ENCODE peak calls at places on chromosomes 5 and 9, in six cellular contexts. Y, J, W, O, P and V are unnamed samples.

GRCh38 chr5:178247481-178248456 is 15.2 kb upstream of the PHYKPL start:
- DNase-seq in W (no peak), Y (no peak), J (no peak), P (no peak), O (peak; percentile 78), V (no peak)

GRCh38 chr9:138071292-138071691 is 193.7 kb downstream of the CACNA1B start:
- DNase-seq in W (no peak), P (no peak), Y (no peak), O (no peak), J (no peak), V (no peak)

GRCh38 chr9:76667521-76667957 is 96.7 kb upstream of the PCA3 start:
- DNase-seq in J (no peak), W (peak; percentile 71), P (no peak), O (no peak), Y (peak; percentile 74), V (peak; percentile 54)

GRCh38 chr9:14277202-14277601 is 36.7 kb downstream of the NFIB start:
- DNase-seq in O (no peak), P (no peak), Y (peak; percentile 86), J (no peak), W (peak; percentile 76), V (peak; percentile 64)

GRCh38 chr9:18632624-18633407 is 158.9 kb downstream of the ADAMTSL1 start:
- DNase-seq in O (no peak), J (no peak), W (peak; percentile 94), P (no peak), Y (peak; percentile 78), V (peak; percentile 92)

GRCh38 chr5:93355691-93356090 is 225.3 kb downstream of the NR2F1-AS1 start:
- DNase-seq in W (no peak), Y (no peak), P (no peak), J (no peak), O (no peak), V (no peak)

GRCh38 chr9:126049896-126050604 is 276.6 kb upstream of the MVB12B start:
- DNase-seq in P (no peak), J (no peak), Y (no peak), O (no peak), W (no peak), V (no peak)

GRCh38 chr9:114824130-114824529 is 18.3 kb upstream of the TNFSF15 start:
- DNase-seq in P (no peak), W (peak; percentile 81), Y (peak; percentile 80), O (no peak), J (no peak), V (peak; percentile 45)

GRCh38 chr9:114288233-114289051 is 34.5 kb upstream of the ORM1 start:
- DNase-seq in O (no peak), P (no peak), J (no peak), W (peak; percentile 33), Y (peak; percentile 78), V (peak; percentile 52)

GRCh38 chr5:39080597-39081204 is 6.5 kb upstream of the RICTOR start:
- DNase-seq in J (no peak), Y (peak; percentile 80), O (peak; percentile 39), W (peak; percentile 85), P (peak; percentile 40), V (peak; percentile 63)

GRCh38 chr9:132003904-132004303 is 75.8 kb downstream of the MED27 start:
- DNase-seq in Y (no peak), O (no peak), J (no peak), W (no peak), P (peak; percentile 47), V (no peak)

GRCh38 chr9:133862585-133863041 is 124.5 kb upstream of the SARDH start:
- DNase-seq in P (no peak), O (no peak), Y (no peak), J (no peak), W (no peak), V (no peak)

GRCh38 chr9:65411901-65412300 is 126.9 kb upstream of the FOXD4L5 start:
- DNase-seq in P (no peak), O (no peak), J (no peak), W (no peak), Y (no peak), V (no peak)

GRCh38 chr5:175861337-175862130 is 9.8 kb upstream of the CPLX2 start:
- DNase-seq in Y (no peak), W (no peak), O (no peak), P (no peak), J (no peak), V (no peak)

GRCh38 chr5:138491284-138491648 is 26.0 kb downstream of the EGR1 start:
- DNase-seq in W (no peak), O (no peak), J (no peak), Y (no peak), P (no peak), V (no peak)

GRCh38 chr9:18947772-18948391 is 85.1 kb downstream of the SAXO1 start:
- DNase-seq in Y (no peak), O (no peak), W (no peak), J (no peak), P (no peak), V (no peak)

GRCh38 chr9:129336601-129337286 is 158.7 kb upstream of the IER5L start:
- DNase-seq in P (no peak), J (peak; percentile 14), O (peak; percentile 60), Y (peak; percentile 82), W (peak; percentile 81), V (peak; percentile 80)

GRCh38 chr5:153998768-153999167 is 39.9 kb downstream of the FAM114A2 start:
- DNase-seq in Y (no peak), J (no peak), P (no peak), O (no peak), W (no peak), V (no peak)

GRCh38 chr5:9347541-9348295 is 198.2 kb downstream of the SEMA5A start:
- DNase-seq in P (no peak), J (no peak), W (no peak), Y (no peak), O (no peak), V (no peak)

DNA sequence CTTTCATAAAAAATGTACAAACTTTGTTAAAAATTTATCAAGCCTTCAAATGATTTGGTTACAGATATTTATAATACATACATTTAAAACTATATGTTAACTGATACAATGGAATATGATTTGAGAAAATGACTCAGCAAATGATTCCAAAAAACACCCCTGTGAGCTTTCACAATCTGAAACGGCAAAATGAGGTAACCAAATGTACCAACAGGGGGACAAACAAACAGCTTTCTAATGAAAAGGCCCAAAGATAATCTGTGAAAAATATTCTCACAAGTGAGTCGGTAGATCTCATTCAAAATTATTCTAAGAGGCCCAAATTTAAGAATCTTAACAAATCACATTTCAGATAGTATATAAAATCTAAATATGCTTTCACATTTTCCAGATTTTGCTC is 63.6 kb downstream of the RNF38 start:
- DNase-seq in P (no peak), J (no peak), W (no peak), O (no peak), Y (no peak), V (no peak)
- TF ChIP-seq CTCF in P (no peak), J (no peak), W (no peak), O (no peak), Y (no peak), V (no peak)

GRCh38 chr9:34664281-34665108 is 2.0 kb upstream of the CCL27 start:
- DNase-seq in O (peak; percentile 91), Y (peak; percentile 84), W (peak; percentile 77), P (peak; percentile 68), J (peak; percentile 73), V (peak; percentile 66)
- TF ChIP-seq CTCF in O (peak; percentile 83), Y (peak; percentile 100), W (peak; percentile 99), P (peak; percentile 92), J (peak; percentile 74), V (peak; percentile 94)

DNA sequence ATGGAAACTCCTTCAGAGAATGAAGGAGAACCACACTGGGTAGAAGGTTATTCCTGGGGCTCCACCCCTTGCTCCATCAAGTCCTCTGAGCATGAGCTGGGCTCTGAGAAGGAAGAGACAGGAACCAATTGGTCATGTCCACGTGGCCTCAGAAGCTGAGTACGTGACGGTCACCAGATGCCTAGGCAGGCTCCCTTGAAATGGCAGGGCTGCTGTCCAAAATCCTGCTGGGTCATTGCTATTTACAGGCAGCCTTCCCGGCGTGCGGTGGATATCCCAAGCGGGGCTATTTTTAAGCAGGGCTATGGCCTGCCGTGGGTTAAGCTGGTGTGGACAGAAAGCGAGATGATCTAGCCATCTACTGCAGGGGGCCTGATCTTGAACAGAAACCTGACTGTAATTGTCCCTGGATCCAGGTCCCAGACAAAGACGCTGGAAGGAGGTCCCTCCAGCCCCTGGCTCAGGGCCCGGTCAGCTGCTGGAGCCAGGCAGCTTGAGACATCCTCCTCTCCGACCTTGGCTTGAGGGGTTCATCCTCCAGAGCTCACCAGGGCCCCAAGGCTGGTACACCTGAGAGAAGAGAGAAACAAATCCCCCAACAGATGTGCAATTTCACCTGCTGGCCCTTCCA is 558 bp upstream of the CKMT2 start:
- DNase-seq in W (peak; percentile 65), O (no peak), Y (peak; percentile 59), P (no peak), J (no peak), V (peak; percentile 55)
- TF ChIP-seq CTCF in W (no peak), O (no peak), Y (no peak), P (no peak), J (no peak), V (no peak)

DNA sequence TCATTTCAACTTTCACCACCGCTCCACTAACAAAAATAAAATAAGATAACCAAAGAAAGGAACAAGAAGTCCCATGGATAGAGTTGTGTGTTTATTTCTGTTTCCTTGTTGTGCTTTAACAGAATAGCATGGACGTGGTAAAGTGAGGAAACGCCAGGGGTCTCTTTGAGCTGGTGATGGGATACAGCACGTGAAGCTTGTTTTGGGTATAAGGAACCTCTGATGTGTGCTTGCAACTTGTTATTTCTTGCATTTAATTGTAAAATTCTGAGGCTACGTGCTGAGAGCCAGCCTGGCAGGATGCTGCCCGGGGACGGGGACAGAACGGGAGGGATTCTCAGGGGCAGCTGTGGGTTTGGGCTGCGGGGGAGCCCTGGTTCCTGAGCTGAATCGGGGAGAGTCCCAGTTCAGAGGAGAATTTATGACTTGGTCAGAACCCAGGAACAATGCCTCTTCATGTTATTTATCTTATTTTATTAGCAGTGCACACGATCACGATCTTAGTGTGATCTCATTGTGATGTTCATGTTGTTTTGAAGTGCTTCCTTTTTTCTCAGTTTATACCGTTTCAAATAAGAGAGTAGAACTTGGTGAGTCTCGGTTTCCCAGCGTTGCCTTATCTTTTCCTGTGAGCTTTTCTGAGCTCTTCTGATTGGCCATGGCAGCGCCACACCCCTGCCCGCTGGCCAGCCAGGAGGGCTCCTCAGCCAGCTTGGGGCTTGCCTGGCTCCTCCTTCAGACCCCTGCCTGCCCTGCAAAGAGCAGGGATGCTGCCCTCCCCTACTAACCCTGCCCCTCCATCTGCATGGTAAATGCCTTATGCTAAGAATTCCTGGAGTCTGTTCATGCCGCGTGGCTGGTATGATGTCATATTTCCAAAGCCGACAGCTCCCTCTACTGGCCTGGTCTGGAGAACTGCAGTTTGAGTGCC is 63.6 kb downstream of the ANKRD33B start:
- DNase-seq in O (peak; percentile 82), Y (peak; percentile 95), J (peak; percentile 76), W (peak; percentile 99), P (peak; percentile 79), V (peak; percentile 98)
- TF ChIP-seq CTCF in O (peak; percentile 80), Y (peak; percentile 96), J (peak; percentile 83), W (peak; percentile 85), P (peak; percentile 93), V (peak; percentile 84)

DNA sequence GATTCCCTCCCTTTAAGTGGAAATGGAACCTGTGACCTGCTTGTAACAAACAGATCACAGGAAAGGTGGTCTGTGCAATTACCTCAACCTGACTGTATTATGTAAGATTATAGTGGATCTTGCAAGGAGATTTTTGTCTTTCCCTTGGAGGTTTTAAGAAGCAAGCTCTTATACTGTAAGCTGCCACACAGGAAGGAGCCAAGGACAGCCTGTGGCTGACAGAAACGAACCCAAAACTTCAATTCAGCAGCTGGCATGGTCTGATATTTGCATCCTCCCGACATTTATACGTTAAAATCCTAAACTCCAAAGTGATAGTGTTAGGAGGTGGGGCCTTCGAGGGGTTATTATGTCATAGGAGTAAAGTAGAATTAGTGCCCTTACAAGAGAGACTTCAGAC is 711.8 kb upstream of the CTNND2 start:
- DNase-seq in W (no peak), O (no peak), Y (no peak), J (no peak), P (no peak), V (no peak)
- TF ChIP-seq CTCF in W (no peak), O (no peak), Y (no peak), J (no peak), P (no peak), V (no peak)

GRCh38 chr9:109862452-109862851 is 82.5 kb downstream of the PALM2AKAP2 start:
- DNase-seq in J (no peak), P (no peak), O (no peak), Y (no peak), W (no peak), V (no peak)
- TF ChIP-seq CTCF in J (no peak), P (no peak), O (no peak), Y (peak; percentile 39), W (no peak), V (no peak)